ENCODE peak calls at places on chromosomes 1 and 21, in five cellular contexts. O, H, G, F and D are unnamed samples.

GRCh38 chr21:31195334-31196015 is 148.6 kb downstream of the TIAM1 start:
- DNase-seq in H (no peak), G (no peak), O (no peak), F (no peak), D (no peak)

GRCh38 chr1:34800214-34800613 is 7.4 kb downstream of the GJA4 start:
- DNase-seq in H (no peak), O (no peak), G (no peak), F (no peak), D (peak)

GRCh38 chr1:36309397-36309796 is 3.2 kb downstream of the SH3D21 start:
- DNase-seq in G (no peak), F (no peak), H (no peak), O (no peak), D (no peak)

GRCh38 chr21:35252831-35253230 is 203.7 kb upstream of the RUNX1 start:
- DNase-seq in H (peak), G (no peak), O (no peak), F (no peak), D (peak)

GRCh38 chr1:222240536-222241181 is 307.2 kb downstream of the HHIPL2 start:
- DNase-seq in F (no peak), G (no peak), H (peak), O (no peak), D (peak)

GRCh38 chr1:179937668-179938259 is 16.8 kb upstream of the CEP350 start:
- DNase-seq in H (no peak), G (no peak), F (no peak), O (no peak), D (no peak)

GRCh38 chr1:28507646-28508434 is 2.0 kb downstream of the RCC1 start:
- DNase-seq in F (no peak), O (peak), G (no peak), H (no peak), D (peak)

GRCh38 chr1:54324031-54324654 is 82.1 kb downstream of the SSBP3 start:
- DNase-seq in G (no peak), F (no peak), O (no peak), H (no peak), D (no peak)

GRCh38 chr1:29500041-29500440 is 263.7 kb downstream of the PTPRU start:
- DNase-seq in F (no peak), G (no peak), O (no peak), H (no peak), D (no peak)

GRCh38 chr1:64934115-64934880 is 32.1 kb downstream of the JAK1 start:
- DNase-seq in G (peak), H (peak), F (no peak), O (no peak), D (peak)